ENCODE peak calls at places on chromosomes 12 and 14, in nine cellular contexts. T, J, I, E, D, C, B, O and N are unnamed samples.

GRCh38 chr12:63206908-63207307 is 55.9 kb upstream of the AVPR1A start:
- DNase-seq in T (no peak), J (no peak), I (no peak), E (no peak), D (no peak), C (no peak), B (no peak), O (no peak), N (no peak)

GRCh38 chr14:94584591-94585280 is 3.5 kb downstream of the SERPINA5 start:
- DNase-seq in T (no peak), J (no peak), I (no peak), E (no peak), D (no peak), C (no peak), B (no peak), O (no peak), N (no peak)

GRCh38 chr12:86914716-86915115 is 658.5 kb upstream of the MGAT4C start:
- DNase-seq in T (no peak), J (no peak), I (no peak), E (no peak), D (peak; percentile 7), C (peak; percentile 23), B (no peak), O (peak; percentile 45), N (no peak)

GRCh38 chr12:42585175-42585845 is 4.2 kb downstream of the PRICKLE1 start:
- DNase-seq in T (no peak), J (no peak), I (no peak), E (no peak), D (no peak), C (no peak), B (no peak), O (no peak), N (no peak)

GRCh38 chr12:27549231-27549800 is 25.3 kb downstream of the PPFIBP1 start:
- DNase-seq in T (no peak), J (no peak), I (no peak), E (no peak), D (no peak), C (no peak), B (no peak), O (no peak), N (no peak)

GRCh38 chr12:53974084-53975018 is at the start of gene HOTAIR:
- DNase-seq in T (no peak), J (no peak), I (no peak), E (peak; percentile 72), D (no peak), C (peak; percentile 50), B (no peak), O (no peak), N (no peak)

GRCh38 chr14:53011053-53011462 is 60.2 kb upstream of the FERMT2 start:
- DNase-seq in T (no peak), J (no peak), I (peak; percentile 95), E (no peak), D (no peak), C (no peak), B (no peak), O (peak; percentile 30), N (no peak)

GRCh38 chr14:74246561-74246960 is 7.3 kb downstream of the VSX2 start:
- DNase-seq in T (no peak), J (no peak), I (no peak), E (no peak), D (no peak), C (peak; percentile 68), B (no peak), O (no peak), N (no peak)